ENCODE peak calls at places on chromosomes 5 and 9, in five cellular contexts. One of them, this sample, is unnamed.

GRCh38 chr5:134506054-134507039 is 19.1 kb upstream of the JADE2 start:
- DNase-seq in astrocyte of the spinal cord: no peak
- DNase-seq in T follicular helper cell: no peak
- DNase-seq in right cardiac atrium: peak
- DNase-seq in brain microvascular endothelial cell: no peak
- DNase-seq in this sample: peak

GRCh38 chr5:159877894-159878448 is 38.3 kb upstream of the ADRA1B start:
- DNase-seq in T follicular helper cell: no peak
- DNase-seq in astrocyte of the spinal cord: no peak
- DNase-seq in brain microvascular endothelial cell: no peak
- DNase-seq in right cardiac atrium: peak
- DNase-seq in this sample: no peak

GRCh38 chr5:74653991-74654390 is 13.5 kb upstream of the ENC1 start:
- DNase-seq in astrocyte of the spinal cord: no peak
- DNase-seq in T follicular helper cell: no peak
- DNase-seq in brain microvascular endothelial cell: no peak
- DNase-seq in right cardiac atrium: no peak
- DNase-seq in this sample: no peak

GRCh38 chr9:37988602-37989001 is 80.4 kb downstream of the SHB start:
- DNase-seq in T follicular helper cell: no peak
- DNase-seq in astrocyte of the spinal cord: no peak
- DNase-seq in brain microvascular endothelial cell: no peak
- DNase-seq in right cardiac atrium: no peak
- DNase-seq in this sample: no peak

GRCh38 chr5:177086918-177087706 is 397 bp downstream of the FGFR4 start:
- DNase-seq in T follicular helper cell: peak
- DNase-seq in brain microvascular endothelial cell: no peak
- DNase-seq in right cardiac atrium: peak
- DNase-seq in astrocyte of the spinal cord: peak
- DNase-seq in this sample: peak

GRCh38 chr5:78653969-78654368 is 5.4 kb upstream of the LHFPL2 start:
- DNase-seq in right cardiac atrium: no peak
- DNase-seq in brain microvascular endothelial cell: no peak
- DNase-seq in astrocyte of the spinal cord: no peak
- DNase-seq in T follicular helper cell: no peak
- DNase-seq in this sample: no peak

GRCh38 chr5:80193421-80193820 is 62.4 kb downstream of the SERINC5 start:
- DNase-seq in astrocyte of the spinal cord: peak
- DNase-seq in brain microvascular endothelial cell: no peak
- DNase-seq in right cardiac atrium: no peak
- DNase-seq in T follicular helper cell: no peak
- DNase-seq in this sample: no peak

GRCh38 chr9:98207606-98208005 is 15.2 kb upstream of the CORO2A start:
- DNase-seq in right cardiac atrium: no peak
- DNase-seq in T follicular helper cell: no peak
- DNase-seq in astrocyte of the spinal cord: no peak
- DNase-seq in brain microvascular endothelial cell: no peak
- DNase-seq in this sample: no peak

GRCh38 chr5:170597109-170597741 is 93.4 kb downstream of the KCNIP1 start:
- DNase-seq in T follicular helper cell: no peak
- DNase-seq in astrocyte of the spinal cord: peak
- DNase-seq in brain microvascular endothelial cell: peak
- DNase-seq in right cardiac atrium: no peak
- DNase-seq in this sample: peak

GRCh38 chr9:8895498-8896224 is 1096.1 kb upstream of the DMAC1 start:
- DNase-seq in brain microvascular endothelial cell: peak
- DNase-seq in astrocyte of the spinal cord: peak
- DNase-seq in right cardiac atrium: no peak
- DNase-seq in T follicular helper cell: no peak
- DNase-seq in this sample: peak

GRCh38 chr5:155103164-155103563 is 89.6 kb downstream of the KIF4B start:
- DNase-seq in T follicular helper cell: no peak
- DNase-seq in brain microvascular endothelial cell: no peak
- DNase-seq in right cardiac atrium: no peak
- DNase-seq in astrocyte of the spinal cord: no peak
- DNase-seq in this sample: no peak

GRCh38 chr5:135212361-135213033 is 178.5 kb upstream of the PITX1 start:
- DNase-seq in astrocyte of the spinal cord: no peak
- DNase-seq in brain microvascular endothelial cell: no peak
- DNase-seq in T follicular helper cell: no peak
- DNase-seq in right cardiac atrium: no peak
- DNase-seq in this sample: no peak

GRCh38 chr5:45098483-45098882 is 289.7 kb downstream of the MRPS30 start:
- DNase-seq in astrocyte of the spinal cord: no peak
- DNase-seq in brain microvascular endothelial cell: no peak
- DNase-seq in right cardiac atrium: no peak
- DNase-seq in T follicular helper cell: no peak
- DNase-seq in this sample: no peak

GRCh38 chr9:124688238-124688904 is 82.7 kb downstream of the NR6A1 start:
- DNase-seq in astrocyte of the spinal cord: no peak
- DNase-seq in brain microvascular endothelial cell: no peak
- DNase-seq in T follicular helper cell: no peak
- DNase-seq in right cardiac atrium: no peak
- DNase-seq in this sample: no peak

GRCh38 chr5:67160985-67161384 is 35.6 kb downstream of the CD180 start:
- DNase-seq in T follicular helper cell: peak
- DNase-seq in right cardiac atrium: no peak
- DNase-seq in brain microvascular endothelial cell: peak
- DNase-seq in astrocyte of the spinal cord: peak
- DNase-seq in this sample: no peak

GRCh38 chr9:115234094-115234493 is 116.1 kb upstream of the TNC start:
- DNase-seq in astrocyte of the spinal cord: peak
- DNase-seq in right cardiac atrium: no peak
- DNase-seq in brain microvascular endothelial cell: peak
- DNase-seq in T follicular helper cell: no peak
- DNase-seq in this sample: peak

GRCh38 chr5:31232273-31232888 is 38.9 kb downstream of the CDH6 start:
- DNase-seq in astrocyte of the spinal cord: peak
- DNase-seq in right cardiac atrium: no peak
- DNase-seq in brain microvascular endothelial cell: peak
- DNase-seq in T follicular helper cell: no peak
- DNase-seq in this sample: peak

GRCh38 chr9:104794070-104794469 is 30.1 kb downstream of the NIPSNAP3B start:
- DNase-seq in astrocyte of the spinal cord: no peak
- DNase-seq in T follicular helper cell: no peak
- DNase-seq in brain microvascular endothelial cell: no peak
- DNase-seq in right cardiac atrium: no peak
- DNase-seq in this sample: no peak

GRCh38 chr9:113738898-113739604 is 137.1 kb upstream of the ZNF618 start:
- DNase-seq in brain microvascular endothelial cell: no peak
- DNase-seq in astrocyte of the spinal cord: peak
- DNase-seq in right cardiac atrium: no peak
- DNase-seq in T follicular helper cell: no peak
- DNase-seq in this sample: no peak

GRCh38 chr5:88474574-88474973 is 205.9 kb upstream of the TMEM161B start:
- DNase-seq in astrocyte of the spinal cord: no peak
- DNase-seq in right cardiac atrium: no peak
- DNase-seq in brain microvascular endothelial cell: no peak
- DNase-seq in T follicular helper cell: no peak
- DNase-seq in this sample: peak